ENCODE peak calls at places on chromosome 22, in nine cellular contexts. A, L, C, R, K, Z, E, B and J are unnamed samples.

GRCh38 chr22:38843201-38843715 is 570 bp downstream of the NPTXR start:
- DNase-seq in A (no peak), L (peak; percentile 16), C (peak; percentile 60), R (peak; percentile 38), K (no peak), Z (peak; percentile 85), E (peak; percentile 59), B (peak; percentile 82), J (no peak)

GRCh38 chr22:48858856-48859255 is 968.8 kb downstream of the BRD1 start:
- DNase-seq in A (no peak), L (no peak), C (no peak), R (no peak), K (no peak), Z (no peak), E (no peak), B (no peak), J (no peak)

GRCh38 chr22:47125603-47126002 is 363.2 kb downstream of the TBC1D22A start:
- DNase-seq in A (no peak), L (no peak), C (no peak), R (no peak), K (peak; percentile 34), Z (peak; percentile 28), E (peak; percentile 38), B (no peak), J (no peak)

GRCh38 chr22:46514592-46515207 is 22.7 kb downstream of the CELSR1 start:
- DNase-seq in A (peak; percentile 95), L (peak; percentile 81), C (no peak), R (no peak), K (no peak), Z (peak; percentile 70), E (no peak), B (no peak), J (no peak)

GRCh38 chr22:39745789-39746188 is 147.8 kb downstream of the ENTHD1 start:
- DNase-seq in A (no peak), L (no peak), C (no peak), R (no peak), K (peak; percentile 6), Z (no peak), E (no peak), B (no peak), J (no peak)

GRCh38 chr22:22810471-22810870 is 77.1 kb upstream of the IGLL5 start:
- DNase-seq in A (no peak), L (no peak), C (no peak), R (no peak), K (no peak), Z (no peak), E (no peak), B (no peak), J (no peak)

GRCh38 chr22:26671317-26672059 is 14.1 kb downstream of the MIAT start:
- DNase-seq in A (peak; percentile 78), L (no peak), C (peak; percentile 37), R (peak; percentile 37), K (peak; percentile 86), Z (no peak), E (peak; percentile 59), B (no peak), J (no peak)

GRCh38 chr22:49882519-49883293 is 29.1 kb downstream of the ZBED4 start:
- DNase-seq in A (no peak), L (no peak), C (no peak), R (no peak), K (no peak), Z (no peak), E (no peak), B (no peak), J (peak; percentile 9)

GRCh38 chr22:22974156-22974555 is 86.5 kb downstream of the IGLL5 start:
- DNase-seq in A (no peak), L (no peak), C (no peak), R (no peak), K (no peak), Z (no peak), E (no peak), B (no peak), J (no peak)

GRCh38 chr22:49007013-49007653 is 820.5 kb downstream of the BRD1 start:
- DNase-seq in A (no peak), L (no peak), C (no peak), R (peak; percentile 17), K (no peak), Z (no peak), E (no peak), B (no peak), J (no peak)

GRCh38 chr22:47154621-47155081 is 392.2 kb downstream of the TBC1D22A start:
- DNase-seq in A (no peak), L (no peak), C (peak; percentile 69), R (peak; percentile 50), K (no peak), Z (no peak), E (no peak), B (peak; percentile 22), J (peak; percentile 43)

GRCh38 chr22:47200273-47201051 is 438.0 kb downstream of the TBC1D22A start:
- DNase-seq in A (peak; percentile 51), L (no peak), C (no peak), R (peak; percentile 25), K (no peak), Z (no peak), E (no peak), B (no peak), J (no peak)

GRCh38 chr22:30866811-30867271 is 101.7 kb downstream of the MORC2 start:
- DNase-seq in A (peak; percentile 45), L (no peak), C (no peak), R (no peak), K (peak; percentile 9), Z (peak; percentile 27), E (no peak), B (no peak), J (no peak)

GRCh38 chr22:38973289-38974169 is 8.6 kb upstream of the APOBEC3B start:
- DNase-seq in A (no peak), L (no peak), C (no peak), R (peak; percentile 64), K (peak; percentile 75), Z (peak; percentile 76), E (no peak), B (peak; percentile 69), J (no peak)

DNA sequence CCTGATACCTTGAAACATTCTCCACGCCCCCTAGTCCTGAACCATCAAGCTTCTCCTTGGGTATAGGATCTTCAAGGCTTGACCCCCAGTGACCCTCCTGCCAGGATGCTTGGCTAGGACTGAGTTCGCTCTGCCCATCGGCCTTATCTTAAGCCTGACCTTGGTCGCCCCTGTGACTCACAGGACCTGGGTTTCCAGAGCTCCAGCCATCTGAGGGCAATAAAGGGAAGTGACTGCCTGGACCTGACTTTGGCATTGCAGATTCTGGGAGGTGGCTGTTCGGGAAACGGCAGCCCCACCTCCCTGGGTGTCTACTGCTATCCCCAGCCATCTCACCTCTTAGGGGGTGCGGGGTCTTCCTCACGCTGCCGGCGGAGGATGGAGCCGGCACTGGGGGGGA is 15.4 kb downstream of the CARD10 start:
- DNase-seq in A (no peak), L (no peak), C (no peak), R (peak; percentile 56), K (no peak), Z (no peak), E (no peak), B (no peak), J (no peak)
- H3K27ac ChIP-seq in A (peak overlapping the region; percentile 77), L (no peak overlapping the region), C (peak overlapping the region; percentile 89), R (peak overlapping the region; percentile 95), K (no peak overlapping the region), Z (no peak overlapping the region), E (peak overlapping the region; percentile 87), B (no peak overlapping the region), J (no peak overlapping the region)

GRCh38 chr22:17257578-17257977 is 38.3 kb upstream of the ADA2 start:
- DNase-seq in A (no peak), L (no peak), C (no peak), R (no peak), K (peak; percentile 67), Z (no peak), E (no peak), B (no peak), J (no peak)

GRCh38 chr22:17262976-17263375 is 43.7 kb upstream of the ADA2 start:
- DNase-seq in A (no peak), L (no peak), C (no peak), R (no peak), K (no peak), Z (no peak), E (no peak), B (no peak), J (no peak)

GRCh38 chr22:17260291-17260690 is 41.1 kb upstream of the ADA2 start:
- DNase-seq in A (no peak), L (no peak), C (no peak), R (no peak), K (no peak), Z (no peak), E (no peak), B (no peak), J (no peak)

GRCh38 chr22:17258015-17258827 is 39.0 kb upstream of the ADA2 start:
- DNase-seq in A (no peak), L (peak; percentile 87), C (peak; percentile 61), R (peak; percentile 53), K (peak; percentile 93), Z (peak; percentile 93), E (peak; percentile 60), B (peak; percentile 79), J (no peak)

DNA sequence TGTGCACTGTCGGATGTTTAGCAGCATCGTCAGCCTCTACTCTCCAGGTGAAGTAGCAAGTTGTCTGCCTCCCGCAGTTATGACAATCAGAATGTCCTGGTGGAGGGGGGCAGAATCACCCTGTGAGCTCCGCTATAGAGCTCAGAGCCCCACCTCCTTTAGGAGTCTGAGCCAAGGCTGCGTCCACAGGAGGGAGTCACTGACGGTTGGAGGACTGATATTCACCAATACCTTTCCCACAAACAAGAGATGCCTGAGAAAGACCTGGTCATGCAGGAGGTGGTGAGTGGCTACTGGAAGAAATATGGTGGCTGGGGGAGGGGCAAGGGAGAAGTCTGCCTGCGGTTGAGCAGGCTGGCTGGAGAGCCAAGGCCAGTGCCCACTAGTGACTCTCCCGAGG is 41.7 kb upstream of the ADA2 start:
- DNase-seq in A (no peak), L (no peak), C (no peak), R (no peak), K (no peak), Z (peak; percentile 89), E (no peak), B (peak; percentile 32), J (no peak)
- H3K27ac ChIP-seq in A (no peak overlapping the region), L (no peak overlapping the region), C (no peak overlapping the region), R (no peak overlapping the region), K (no peak overlapping the region), Z (peak overlapping the region; percentile 6), E (no peak overlapping the region), B (peak overlapping the region; percentile 18), J (no peak overlapping the region)

GRCh38 chr22:25137577-25138525 is 61.8 kb upstream of the CRYBB3 start:
- DNase-seq in A (no peak), L (no peak), C (no peak), R (peak; percentile 71), K (peak; percentile 45), Z (peak; percentile 32), E (no peak), B (no peak), J (no peak)
- H3K27ac ChIP-seq in A (no peak overlapping the region), L (no peak overlapping the region), C (no peak overlapping the region), R (peak overlapping the region; percentile 89), K (no peak overlapping the region), Z (no peak overlapping the region), E (no peak overlapping the region), B (no peak overlapping the region), J (no peak overlapping the region)

DNA sequence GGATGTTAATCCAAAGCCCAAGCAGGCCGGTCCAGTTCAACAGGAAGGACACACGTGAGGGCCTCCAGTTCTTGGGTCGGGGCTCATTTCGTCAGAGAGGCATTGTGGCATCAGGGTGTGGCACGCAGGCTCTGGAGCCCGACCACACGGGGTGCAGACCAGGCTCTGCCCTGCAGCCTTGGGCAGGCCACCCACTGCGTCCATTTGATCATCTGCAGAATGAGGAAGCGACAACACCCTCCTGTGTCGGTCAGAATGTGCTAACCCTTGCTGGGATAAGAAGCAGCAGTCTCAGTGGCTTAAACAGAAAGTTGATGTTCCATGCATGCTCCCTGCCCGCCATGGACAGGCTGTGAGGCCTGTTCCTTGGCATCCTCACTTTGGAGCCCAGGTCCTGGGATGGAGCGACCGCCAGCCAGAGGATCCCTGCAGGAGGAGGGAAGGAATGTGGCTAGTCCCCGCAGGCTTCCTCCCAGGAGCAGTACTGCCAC is 10.8 kb downstream of the RIBC2 start:
- DNase-seq in A (no peak), L (peak; percentile 29), C (no peak), R (no peak), K (no peak), Z (no peak), E (peak; percentile 86), B (no peak), J (no peak)
- H3K27ac ChIP-seq in A (no peak overlapping the region), L (peak overlapping the region; percentile 43), C (no peak overlapping the region), R (no peak overlapping the region), K (no peak overlapping the region), Z (no peak overlapping the region), E (peak overlapping the region; percentile 18), B (no peak overlapping the region), J (no peak overlapping the region)